ENCODE peak calls at places on chromosome 4, in eight cellular contexts. H is endothelial cell, I is aorta, N is NCI-H510A, J is nucleus accumbens, U is amygdala, S is brain microvascular endothelial cell, Q is T-helper 2 cell. Y is an unnamed sample.

GRCh38 chr4:140052050-140052449 is 101.9 kb downstream of the MAML3 start:
- DNase-seq in Q (no peak), S (peak), J (no peak), H (peak), N (no peak), U (no peak), I (no peak), Y (peak)

GRCh38 chr4:148222991-148223660 is 219.1 kb downstream of the NR3C2 start:
- DNase-seq in J (no peak), I (no peak), S (no peak), N (no peak), Q (no peak), H (no peak), U (no peak), Y (no peak)

GRCh38 chr4:98604723-98605122 is 53.7 kb downstream of the TSPAN5 start:
- DNase-seq in H (no peak), S (no peak), U (no peak), N (no peak), Q (no peak), J (no peak), I (no peak), Y (no peak)

GRCh38 chr4:103774326-103774725 is 54.5 kb upstream of the TACR3 start:
- DNase-seq in Q (no peak), H (no peak), J (no peak), I (no peak), S (no peak), U (no peak), N (no peak), Y (no peak)

GRCh38 chr4:111066001-111066400 is 443.1 kb upstream of the PITX2 start:
- DNase-seq in U (no peak), S (no peak), Q (no peak), J (no peak), H (no peak), I (no peak), N (no peak), Y (no peak)

GRCh38 chr4:122744229-122744628 is 11.7 kb downstream of the BBS12 start:
- DNase-seq in N (no peak), U (no peak), S (no peak), J (no peak), Q (no peak), I (no peak), H (no peak), Y (no peak)

GRCh38 chr4:123599061-123599919 is 202.7 kb downstream of the SPRY1 start:
- DNase-seq in I (no peak), J (no peak), S (no peak), H (no peak), N (no peak), Q (no peak), U (no peak), Y (peak)

GRCh38 chr4:85965529-85965928 is 394.3 kb downstream of the MAPK10 start:
- DNase-seq in N (no peak), J (no peak), I (no peak), Q (no peak), U (no peak), S (no peak), H (no peak), Y (no peak)

GRCh38 chr4:185779520-185779919 is 32.5 kb downstream of the SORBS2 start:
- DNase-seq in I (no peak), J (no peak), U (no peak), H (no peak), Q (no peak), N (no peak), S (peak), Y (no peak)

GRCh38 chr4:119082661-119083060 is 53.0 kb upstream of the MYOZ2 start:
- DNase-seq in Q (no peak), J (no peak), I (no peak), U (no peak), N (no peak), S (no peak), H (no peak), Y (no peak)

GRCh38 chr4:151184523-151185458 is 85.4 kb downstream of the RPS3A start:
- DNase-seq in H (no peak), U (no peak), S (peak), I (no peak), N (no peak), J (no peak), Q (no peak), Y (no peak)

GRCh38 chr4:41432889-41433288 is 105.1 kb upstream of the LIMCH1 start:
- DNase-seq in H (no peak), U (no peak), J (no peak), N (no peak), Q (no peak), S (peak), I (no peak), Y (no peak)

GRCh38 chr4:161182913-161183312 is 980.9 kb downstream of the FSTL5 start:
- DNase-seq in I (no peak), Q (no peak), N (no peak), S (no peak), U (no peak), H (no peak), J (no peak), Y (no peak)

GRCh38 chr4:159273126-159273438 is 170.2 kb downstream of the RAPGEF2 start:
- DNase-seq in J (no peak), S (no peak), N (no peak), Q (no peak), H (no peak), I (no peak), U (no peak), Y (no peak)

GRCh38 chr4:62871057-62871456 is 1538.2 kb downstream of the TECRL start:
- DNase-seq in H (no peak), Q (no peak), S (no peak), U (no peak), N (no peak), J (no peak), I (no peak), Y (no peak)

GRCh38 chr4:168887809-168888208 is 122.2 kb downstream of the CBR4 start:
- DNase-seq in I (no peak), J (no peak), U (no peak), N (no peak), H (no peak), Q (no peak), S (no peak), Y (no peak)

GRCh38 chr4:183858011-183858615 is 47.0 kb upstream of the STOX2 start:
- DNase-seq in S (no peak), U (no peak), N (no peak), I (no peak), H (no peak), J (no peak), Q (no peak), Y (no peak)

GRCh38 chr4:33725861-33726260 is 2518.5 kb downstream of the ARAP2 start:
- DNase-seq in I (no peak), J (no peak), Q (no peak), N (no peak), S (no peak), H (no peak), U (no peak), Y (no peak)

GRCh38 chr4:54231419-54232150 is 2.5 kb downstream of the PDGFRA start:
- DNase-seq in N (no peak), S (peak), H (peak), J (no peak), I (peak), U (no peak), Q (no peak), Y (peak)

GRCh38 chr4:20354120-20354519 is 102.4 kb downstream of the SLIT2 start:
- DNase-seq in N (no peak), U (no peak), J (no peak), H (no peak), S (no peak), Q (no peak), I (no peak), Y (no peak)

GRCh38 chr4:120452006-120452405 is 385.4 kb upstream of the MAD2L1 start:
- DNase-seq in S (no peak), Q (no peak), J (no peak), H (no peak), N (no peak), U (no peak), I (no peak), Y (no peak)

GRCh38 chr4:120175272-120175671 is 108.6 kb upstream of the MAD2L1 start:
- DNase-seq in N (no peak), Q (no peak), J (no peak), I (no peak), H (no peak), U (no peak), S (no peak), Y (no peak)

GRCh38 chr4:89549907-89550306 is 242.3 kb upstream of the GPRIN3 start:
- DNase-seq in U (no peak), H (no peak), Q (no peak), J (no peak), N (no peak), S (no peak), I (no peak), Y (no peak)

GRCh38 chr4:84803121-84803520 is 163.4 kb downstream of the WDFY3 start:
- DNase-seq in U (no peak), N (no peak), H (no peak), Q (no peak), I (no peak), S (no peak), J (no peak), Y (no peak)

GRCh38 chr4:8391972-8392371 is 48.6 kb downstream of the ACOX3 start:
- DNase-seq in I (no peak), S (peak), H (no peak), Q (no peak), J (no peak), N (no peak), U (peak), Y (peak)

GRCh38 chr4:174658246-174658645 is 136.0 kb upstream of the HPGD start:
- DNase-seq in S (no peak), U (no peak), Q (no peak), J (no peak), N (no peak), I (no peak), H (no peak), Y (no peak)

GRCh38 chr4:124941267-124941666 is 228.7 kb upstream of the ANKRD50 start:
- DNase-seq in J (no peak), N (no peak), Q (no peak), U (no peak), S (no peak), H (no peak), I (no peak), Y (no peak)

GRCh38 chr4:138751290-138751689 is 264.3 kb upstream of the NOCT start:
- DNase-seq in S (no peak), U (no peak), J (no peak), N (no peak), Q (no peak), H (no peak), I (no peak), Y (no peak)

GRCh38 chr4:14719053-14719452 is 283.2 kb upstream of the CPEB2 start:
- DNase-seq in J (no peak), S (peak), Q (no peak), H (no peak), I (no peak), U (no peak), N (no peak), Y (no peak)

GRCh38 chr4:53640576-53641459 is 49.5 kb upstream of the LNX1 start:
- DNase-seq in U (peak), N (peak), H (no peak), Q (no peak), S (no peak), J (no peak), I (no peak), Y (no peak)

Y was measured in uterus.